ENCODE peak calls at places on chromosomes 4 and X, in nine cellular contexts. V is NCI-H1105; Z is T-helper 1 cell; A is stimulated activated CD8-positive, alpha-beta memory T cell treated with anti-CD3 and anti-CD28 coated beads, Interleukin-15, amount 100 ng/mL, for 4 hours; K is NCI-H1436; Y is adipocyte; F is SK-N-DZ; M is CD4-positive, alpha-beta T cell; E is cardiac muscle cell. X is an unnamed sample.

GRCh38 chr4:99735822-99736221 is 78.2 kb upstream of the C4orf54 start:
- DNase-seq in M (no peak), A (no peak), K (no peak), Y (no peak), V (no peak), E (no peak), F (no peak), Z (no peak), X (no peak)

GRCh38 chr4:122616910-122617596 is 3.8 kb downstream of the IL21 start:
- DNase-seq in Z (no peak), K (no peak), E (no peak), F (no peak), V (no peak), A (no peak), M (no peak), Y (no peak), X (no peak)

GRCh38 chr4:114780205-114780604 is 181.6 kb downstream of the UGT8 start:
- DNase-seq in Z (no peak), A (no peak), F (peak), V (peak), K (peak), M (no peak), E (peak), Y (peak), X (no peak)

GRCh38 chr4:38860788-38861424 is 4.3 kb upstream of the TLR6 start:
- DNase-seq in Y (peak), Z (peak), K (peak), E (peak), V (peak), F (no peak), A (no peak), M (peak), X (no peak)

GRCh38 chr4:185834088-185834487 is 22.1 kb upstream of the SORBS2 start:
- DNase-seq in Z (no peak), A (no peak), E (no peak), M (no peak), K (no peak), F (no peak), V (no peak), Y (no peak), X (no peak)

GRCh38 chr4:26161030-26161824 is 159.6 kb upstream of the RBPJ start:
- DNase-seq in E (no peak), Z (no peak), F (peak), K (no peak), V (no peak), Y (no peak), M (no peak), A (no peak), X (no peak)

GRCh38 chr4:30714408-30715031 is 5.6 kb upstream of the PCDH7 start:
- DNase-seq in F (peak), M (no peak), V (peak), Z (no peak), K (no peak), E (peak), A (no peak), Y (peak), X (no peak)

GRCh38 chr4:68917016-68917415 is 34.6 kb downstream of the UGT2A3 start:
- DNase-seq in Z (no peak), M (no peak), Y (no peak), V (no peak), K (no peak), F (no peak), E (no peak), A (no peak), X (no peak)

GRCh38 chr4:89142691-89143669 is 31.6 kb downstream of the TIGD2 start:
- DNase-seq in K (no peak), E (no peak), Z (no peak), Y (no peak), V (no peak), A (no peak), M (no peak), F (no peak), X (no peak)

GRCh38 chrX:8755116-8755515 is 23.2 kb upstream of the ANOS1 start:
- DNase-seq in M (no peak), E (no peak), A (no peak), Z (no peak), Y (no peak), F (no peak), V (no peak), K (no peak), X (no peak)

GRCh38 chr4:3483471-3483921 is 20.4 kb downstream of the DOK7 start:
- DNase-seq in Y (peak), K (no peak), F (no peak), V (no peak), Z (no peak), M (no peak), A (no peak), E (no peak), X (no peak)

GRCh38 chrX:40199704-40200103 is 101.9 kb upstream of the BCOR start:
- DNase-seq in Z (no peak), A (no peak), E (no peak), Y (peak), V (no peak), M (no peak), K (no peak), F (no peak), X (no peak)

GRCh38 chr4:4845027-4845426 is 14.4 kb upstream of the MSX1 start:
- DNase-seq in Z (no peak), V (no peak), K (no peak), Y (no peak), A (no peak), M (no peak), E (no peak), F (no peak), X (no peak)

GRCh38 chr4:82601242-82602015 is 39.6 kb upstream of the TMEM150C start:
- DNase-seq in A (no peak), V (no peak), Y (peak), M (no peak), Z (no peak), E (peak), F (no peak), K (no peak), X (no peak)

GRCh38 chrX:13662537-13662841 is 9.5 kb downstream of the TCEANC start:
- DNase-seq in F (no peak), M (no peak), Z (no peak), Y (peak), A (no peak), K (no peak), V (no peak), E (peak), X (no peak)

GRCh38 chr4:138901177-138901576 is 114.4 kb upstream of the NOCT start:
- DNase-seq in V (no peak), M (no peak), Z (no peak), Y (no peak), F (no peak), A (no peak), E (no peak), K (no peak), X (no peak)

GRCh38 chr4:6242271-6243029 is 27.2 kb upstream of the WFS1 start:
- DNase-seq in E (no peak), F (no peak), Y (no peak), V (no peak), A (no peak), Z (no peak), M (no peak), K (no peak), X (no peak)

GRCh38 chr4:5708171-5708828 is at the start of gene EVC2:
- DNase-seq in V (no peak), K (no peak), Z (no peak), F (no peak), E (peak), M (no peak), A (no peak), Y (peak), X (no peak)

GRCh38 chr4:141652161-141652778 is 15.9 kb downstream of the IL15 start:
- DNase-seq in Y (peak), A (no peak), V (no peak), F (no peak), Z (no peak), E (peak), K (no peak), M (no peak), X (no peak)

GRCh38 chr4:83328486-83328885 is 6.2 kb downstream of the HPSE start:
- DNase-seq in A (no peak), E (peak), Y (no peak), M (no peak), V (no peak), Z (no peak), F (no peak), K (no peak), X (no peak)

GRCh38 chrX:103830848-103831247 is 1.2 kb downstream of the RAB9B start:
- DNase-seq in M (no peak), Z (no peak), F (no peak), E (no peak), V (no peak), K (no peak), A (no peak), Y (no peak), X (no peak)

GRCh38 chr4:24003926-24004325 is 114.1 kb upstream of the PPARGC1A start:
- DNase-seq in M (no peak), Z (no peak), A (no peak), F (no peak), K (no peak), V (no peak), E (no peak), Y (peak), X (no peak)

GRCh38 chr4:174352405-174352804 is 68.7 kb downstream of the CEP44 start:
- DNase-seq in Z (no peak), E (no peak), K (no peak), Y (peak), F (no peak), A (no peak), V (peak), M (no peak), X (no peak)

GRCh38 chr4:1285790-1286553 is 3.7 kb upstream of the MAEA start:
- DNase-seq in E (no peak), A (no peak), K (no peak), M (no peak), F (peak), Z (peak), V (no peak), Y (no peak), X (no peak)

GRCh38 chrX:36434521-36434920 is 515.0 kb downstream of the CFAP47 start:
- DNase-seq in F (no peak), K (no peak), Z (no peak), E (no peak), Y (no peak), V (no peak), A (no peak), M (no peak), X (no peak)

GRCh38 chrX:151365579-151365978 is 31.4 kb upstream of the VMA21 start:
- DNase-seq in A (no peak), Y (no peak), V (no peak), Z (no peak), M (no peak), F (no peak), K (no peak), E (no peak), X (no peak)

GRCh38 chrX:1767026-1767425 is 152.2 kb downstream of the ASMT start:
- DNase-seq in Z (no peak), A (no peak), F (no peak), K (no peak), E (no peak), M (no peak), V (peak), Y (no peak), X (no peak)

GRCh38 chr4:169174247-169174646 is 96.5 kb downstream of the SH3RF1 start:
- DNase-seq in Y (no peak), Z (no peak), V (no peak), E (no peak), K (no peak), M (no peak), F (no peak), A (no peak), X (no peak)

GRCh38 chr4:71784569-71785197 is 804 bp upstream of the GC start:
- DNase-seq in Y (no peak), M (no peak), Z (no peak), F (no peak), A (no peak), V (no peak), K (no peak), E (no peak), X (no peak)

GRCh38 chrX:130330706-130331105 is 9.0 kb upstream of the SLC25A14 start:
- DNase-seq in K (peak), F (peak), M (peak), E (peak), A (no peak), Z (peak), V (peak), Y (peak), X (peak)

GRCh38 chr4:25792200-25792791 is 70.5 kb downstream of the SEL1L3 start:
- DNase-seq in F (peak), K (peak), M (no peak), Y (no peak), E (peak), Z (no peak), V (no peak), A (no peak), X (no peak)

GRCh38 chr4:3145251-3145908 is 70.9 kb downstream of the HTT start:
- DNase-seq in E (peak), Y (peak), F (no peak), V (no peak), A (no peak), Z (no peak), K (no peak), M (no peak), X (no peak)